ENCODE peak calls at places on chromosomes 6 and 20, in nine cellular contexts. R is nephron progenitor cell, F is astrocyte of the spinal cord, M is H9, L is foreskin fibroblast, D is AG10803, H is Panc1, B is endodermal cell, K is WTC11. V is an unnamed sample.

GRCh38 chr20:646107-646867 is 6.7 kb downstream of the SRXN1 start:
- DNase-seq in M (no peak), R (no peak), H (no peak), D (no peak), K (no peak), B (no peak), F (no peak), L (no peak), V (no peak)

GRCh38 chr6:157054531-157054979 is 268.8 kb downstream of the TMEM242 start:
- DNase-seq in D (no peak), B (no peak), K (no peak), F (no peak), L (no peak), R (no peak), M (no peak), H (no peak), V (no peak)

GRCh38 chr6:32369678-32370077 is 2.0 kb downstream of the TSBP1 start:
- DNase-seq in B (no peak), H (peak), K (no peak), D (peak), L (peak), F (peak), M (no peak), R (no peak), V (no peak)

GRCh38 chr20:15799871-15800270 is 773.4 kb downstream of the KIF16B start:
- DNase-seq in K (no peak), F (peak), B (no peak), D (peak), H (no peak), L (peak), M (no peak), R (no peak), V (no peak)

GRCh38 chr6:30071081-30071818 is 4.3 kb downstream of the PPP1R11 start:
- DNase-seq in L (peak), F (peak), M (peak), R (peak), H (no peak), D (peak), B (peak), K (peak), V (peak)

GRCh38 chr20:44979090-44979621 is 12.8 kb downstream of the STK4 start:
- DNase-seq in M (no peak), L (no peak), B (no peak), H (no peak), D (peak), R (no peak), K (no peak), F (peak), V (no peak)

GRCh38 chr6:75207211-75207984 is 1.5 kb upstream of the COL12A1 start:
- DNase-seq in D (peak), F (peak), M (peak), B (peak), K (peak), L (peak), H (no peak), R (peak), V (peak)

GRCh38 chr20:48422242-48422960 is 405.4 kb downstream of the PREX1 start:
- DNase-seq in D (no peak), L (no peak), F (no peak), B (no peak), R (no peak), M (no peak), K (no peak), H (no peak), V (no peak)

GRCh38 chr6:168355716-168356522 is 36.3 kb upstream of the DACT2 start:
- DNase-seq in L (no peak), M (peak), D (peak), K (peak), R (peak), H (no peak), B (peak), F (no peak), V (peak)

GRCh38 chr6:111683749-111684267 is 78.1 kb upstream of the TRAF3IP2 start:
- DNase-seq in B (no peak), L (peak), D (peak), K (no peak), H (no peak), M (no peak), F (peak), R (no peak), V (no peak)

GRCh38 chr20:44024820-44025580 is 110.3 kb downstream of the TOX2 start:
- DNase-seq in L (no peak), R (no peak), H (no peak), M (no peak), D (no peak), F (no peak), B (no peak), K (no peak), V (no peak)

GRCh38 chr20:23245553-23246128 is 105.0 kb upstream of the NXT1 start:
- DNase-seq in L (peak), K (peak), B (peak), F (peak), M (peak), H (peak), R (peak), D (peak), V (peak)
- TF ChIP-seq CTCF in L (peak), K (peak), B (peak), F (peak), M (peak), H (peak), R (peak), D (peak), V (peak)

DNA sequence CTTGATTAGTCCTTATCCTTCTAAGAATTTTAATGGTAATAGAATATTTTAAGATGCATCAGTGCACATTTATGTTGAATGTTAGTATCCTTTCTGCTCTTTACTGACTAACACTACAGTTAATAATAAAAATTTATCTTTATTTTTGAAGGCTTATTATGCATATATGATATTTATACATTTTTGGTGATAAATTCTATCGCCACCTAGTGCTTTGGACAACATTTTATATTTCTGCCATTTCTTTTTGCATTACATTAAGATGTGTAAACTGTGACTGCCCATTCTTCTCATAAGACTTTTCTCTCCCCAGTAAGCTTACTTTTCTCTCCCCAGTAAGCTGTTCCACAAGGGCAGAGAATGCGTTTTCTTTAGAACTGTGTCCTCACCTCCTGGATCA is 252.3 kb downstream of the GRIK2 start:
- DNase-seq in B (no peak), H (no peak), L (peak), M (no peak), F (no peak), D (no peak), R (no peak), K (no peak), V (no peak)
- TF ChIP-seq CTCF in B (no peak), H (no peak), L (no peak), M (no peak), F (no peak), D (no peak), R (no peak), K (no peak), V (no peak)

GRCh38 chr6:161218222-161218621 is 55.6 kb downstream of the AGPAT4 start:
- DNase-seq in K (no peak), M (no peak), H (no peak), B (no peak), D (no peak), L (no peak), R (no peak), F (no peak), V (no peak)
- TF ChIP-seq CTCF in K (no peak), M (peak), H (peak), B (peak), D (peak), L (peak), R (no peak), F (peak), V (no peak)

DNA sequence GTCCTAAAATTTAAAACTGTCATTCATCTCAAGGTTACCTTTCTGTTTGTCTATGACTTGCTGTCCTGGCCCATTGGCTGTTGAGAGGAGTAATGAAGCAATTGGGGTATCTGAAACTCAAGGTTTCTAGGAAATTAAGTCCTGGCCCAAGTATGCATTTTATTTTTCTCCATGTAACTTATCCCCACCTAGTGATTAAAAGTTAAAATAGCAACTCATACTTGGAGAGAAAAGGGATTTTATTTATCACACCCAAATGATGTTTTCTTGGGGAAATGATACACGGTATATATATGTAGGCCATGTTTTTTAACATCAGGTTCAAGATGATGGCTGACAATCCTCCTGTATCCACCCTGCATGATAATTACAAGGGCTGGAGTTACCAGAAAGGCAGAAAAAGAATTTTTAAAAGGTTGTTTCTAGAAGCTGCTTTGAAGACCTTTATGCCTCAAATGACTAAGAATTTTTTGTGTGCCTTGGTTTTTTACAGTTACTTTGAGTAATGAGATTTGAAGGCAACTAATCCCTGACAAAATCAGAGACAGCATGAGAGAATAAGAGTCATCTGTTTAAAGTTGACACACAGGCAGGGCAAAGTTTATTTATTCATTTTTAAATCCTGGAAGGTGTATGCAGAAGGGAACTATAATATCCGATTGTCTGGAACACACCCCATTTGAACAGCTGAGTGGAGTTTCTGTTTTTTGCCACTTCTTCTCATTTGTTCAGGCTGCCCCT is 28.9 kb upstream of the C6orf58 start:
- DNase-seq in D (peak), M (no peak), B (no peak), R (no peak), K (no peak), F (no peak), H (no peak), L (peak), V (no peak)
- TF ChIP-seq CTCF in D (peak), M (no peak), B (no peak), R (no peak), K (no peak), F (peak), H (peak), L (peak), V (no peak)

DNA sequence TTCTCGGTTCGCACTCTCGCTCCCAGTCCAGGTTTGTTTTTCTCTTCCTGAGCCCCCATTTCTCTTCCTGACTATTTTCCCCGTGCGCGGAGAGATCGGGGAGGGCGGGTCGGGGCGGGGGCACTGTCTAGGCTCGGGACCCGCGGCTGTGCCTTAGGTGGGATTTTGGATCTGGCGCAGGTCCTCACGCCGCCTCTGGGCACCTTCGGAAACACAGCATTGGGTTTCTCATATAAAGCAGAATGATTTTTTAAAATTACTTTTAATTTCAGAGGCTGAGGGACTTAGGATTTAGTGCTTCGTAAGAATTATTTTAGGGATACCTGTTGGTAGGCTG is 324 bp downstream of the STX11 start:
- DNase-seq in R (no peak), H (no peak), F (peak), M (peak), D (no peak), K (peak), B (peak), L (peak), V (peak)
- TF ChIP-seq CTCF in R (peak), H (peak), F (peak), M (peak), D (peak), K (no peak), B (peak), L (peak), V (peak)

DNA sequence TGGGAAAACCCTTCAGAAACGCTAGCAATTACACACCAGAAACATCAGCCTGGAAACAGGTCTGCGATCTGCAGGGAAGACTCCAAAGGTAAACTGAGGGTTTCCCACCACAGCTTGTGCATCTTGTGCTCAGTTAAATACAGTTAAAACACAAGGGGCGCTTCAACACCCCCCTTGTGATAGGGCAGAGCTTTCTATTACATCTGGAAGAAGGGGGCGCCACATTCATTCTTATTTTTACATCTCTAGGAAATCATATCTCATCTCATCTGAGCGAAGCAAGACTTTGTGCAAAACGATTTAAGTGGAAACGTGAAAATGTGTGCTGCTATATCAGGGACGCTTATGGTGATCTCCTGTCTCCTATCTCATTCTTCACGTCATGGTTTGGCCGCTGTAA is 58.5 kb downstream of the PRND start:
- DNase-seq in L (no peak), R (no peak), B (no peak), H (no peak), D (no peak), M (no peak), K (no peak), F (no peak), V (no peak)
- TF ChIP-seq CTCF in L (no peak), R (no peak), B (peak), H (no peak), D (no peak), M (peak), K (no peak), F (no peak), V (no peak)

DNA sequence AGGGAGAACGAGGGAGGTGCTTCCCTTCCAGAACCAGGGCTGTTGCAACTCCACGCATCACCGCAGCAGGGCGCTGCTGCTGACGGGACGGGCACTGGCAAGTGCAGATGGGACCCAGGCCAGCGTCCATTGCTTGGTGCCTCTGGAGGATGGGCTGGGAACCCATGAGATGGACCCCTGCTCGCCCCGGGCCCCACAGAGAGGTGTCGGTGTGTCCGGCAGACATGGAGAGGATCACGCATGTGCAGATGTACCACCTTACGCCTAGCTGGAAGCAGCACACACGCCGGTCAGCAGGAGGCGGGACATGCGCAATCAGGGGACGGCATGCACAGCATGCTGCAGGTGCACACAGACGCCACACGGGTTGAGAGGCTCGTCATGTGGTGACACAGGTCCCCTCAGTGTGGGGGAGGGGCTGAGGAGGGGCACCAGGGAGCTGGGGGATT is 5.7 kb downstream of the CABLES2 start:
- DNase-seq in B (peak), M (peak), K (peak), D (no peak), L (no peak), H (no peak), R (peak), F (no peak), V (peak)
- TF ChIP-seq CTCF in B (peak), M (peak), K (peak), D (no peak), L (no peak), H (no peak), R (peak), F (peak), V (peak)

V was measured in endothelial cell.